ENCODE peak calls at places on chromosomes 1 and 21, in four cellular contexts. Z, C, E and U are unnamed samples.

GRCh38 chr21:46182548-46183336 is 1.5 kb downstream of the SPATC1L start:
- DNase-seq in Z (peak; percentile 59), E (no peak), C (no peak), U (no peak)

GRCh38 chr1:72586023-72586685 is 303.8 kb upstream of the NEGR1 start:
- DNase-seq in C (no peak), E (no peak), Z (no peak), U (no peak)

GRCh38 chr1:247037483-247038320 is 29.8 kb upstream of the ZNF695 start:
- DNase-seq in C (no peak), Z (no peak), E (no peak), U (no peak)

GRCh38 chr1:48831579-48831978 is 54.9 kb upstream of the BEND5 start:
- DNase-seq in C (no peak), Z (no peak), E (no peak), U (no peak)

GRCh38 chr1:22662318-22662717 is 9.3 kb downstream of the C1QB start:
- DNase-seq in E (no peak), Z (peak; percentile 38), C (no peak), U (no peak)

GRCh38 chr21:43361493-43362296 is 65.2 kb downstream of the SIK1 start:
- DNase-seq in E (no peak), C (no peak), Z (no peak), U (peak; percentile 73)

GRCh38 chr1:1554926-1555915 is 14.8 kb upstream of the TMEM240 start:
- DNase-seq in E (no peak), Z (peak; percentile 69), C (no peak), U (no peak)

GRCh38 chr21:46191257-46191685 is 7.0 kb upstream of the SPATC1L start:
- DNase-seq in E (no peak), C (no peak), Z (peak; percentile 48), U (no peak)

GRCh38 chr1:17603091-17603841 is 63.8 kb downstream of the ARHGEF10L start:
- DNase-seq in C (no peak), Z (no peak), E (no peak), U (no peak)

GRCh38 chr1:228664399-228664914 is 70.8 kb upstream of the RHOU start:
- DNase-seq in Z (peak; percentile 81), C (peak; percentile 53), E (peak; percentile 68), U (no peak)

GRCh38 chr1:198937231-198938031 is 298.6 kb downstream of the PTPRC start:
- DNase-seq in C (no peak), E (peak; percentile 70), Z (no peak), U (peak; percentile 91)

GRCh38 chr1:212656730-212657129 is 42.9 kb downstream of the BATF3 start:
- DNase-seq in Z (no peak), E (no peak), C (no peak), U (no peak)

GRCh38 chr1:229058111-229058551 is 212.8 kb upstream of the RAB4A start:
- DNase-seq in C (no peak), Z (no peak), E (no peak), U (no peak)

GRCh38 chr1:87437663-87438295 is 109.1 kb downstream of the LMO4 start:
- DNase-seq in C (no peak), E (no peak), Z (no peak), U (no peak)

GRCh38 chr1:56868761-56869160 is 14.2 kb downstream of the C8A start:
- DNase-seq in E (no peak), C (no peak), Z (no peak), U (no peak)

GRCh38 chr1:115496904-115497527 is 144.8 kb upstream of the VANGL1 start:
- DNase-seq in C (no peak), E (no peak), Z (no peak), U (no peak)

GRCh38 chr1:109931189-109931672 is 20.6 kb downstream of the CSF1 start:
- DNase-seq in Z (peak; percentile 90), C (peak; percentile 60), E (peak; percentile 82), U (no peak)

GRCh38 chr1:210908257-210908656 is 225.7 kb downstream of the KCNH1 start:
- DNase-seq in Z (no peak), C (no peak), E (no peak), U (no peak)

GRCh38 chr21:16587141-16587570 is 857.4 kb downstream of the USP25 start:
- DNase-seq in Z (no peak), C (no peak), E (peak; percentile 38), U (no peak)

GRCh38 chr1:33683913-33684312 is 180.0 kb upstream of the HMGB4 start:
- DNase-seq in C (no peak), E (no peak), Z (no peak), U (no peak)

GRCh38 chr21:44686843-44687561 is 5.0 kb upstream of the KRTAP12-1 start:
- DNase-seq in C (no peak), Z (no peak), E (no peak), U (no peak)

GRCh38 chr1:116873680-116874271 is 35.9 kb upstream of the PTGFRN start:
- DNase-seq in Z (peak; percentile 37), E (no peak), C (no peak), U (no peak)

GRCh38 chr1:27616441-27616840 is 12.5 kb upstream of the AHDC1 start:
- DNase-seq in Z (peak; percentile 37), C (no peak), E (no peak), U (no peak)

GRCh38 chr1:1907098-1907736 is 7.8 kb upstream of the CALML6 start:
- DNase-seq in Z (no peak), E (no peak), C (no peak), U (peak; percentile 46)

GRCh38 chr1:228905579-228905978 is 170.3 kb downstream of the RHOU start:
- DNase-seq in Z (no peak), E (peak; percentile 27), C (no peak), U (no peak)

GRCh38 chr1:12618661-12619395 is 818 bp upstream of the DHRS3 start:
- DNase-seq in Z (peak; percentile 88), E (peak; percentile 97), C (no peak), U (no peak)

GRCh38 chr1:207965602-207966387 is 54.9 kb upstream of the CD34 start:
- DNase-seq in E (peak; percentile 44), Z (no peak), C (no peak), U (no peak)

GRCh38 chr21:45618287-45618686 is 25.2 kb upstream of the PCBP3 start:
- DNase-seq in E (no peak), Z (no peak), C (no peak), U (no peak)

GRCh38 chr21:46357335-46357604 is 33.3 kb downstream of the PCNT start:
- DNase-seq in E (no peak), Z (no peak), C (no peak), U (no peak)

GRCh38 chr1:15953791-15954201 is 22.1 kb downstream of the ZBTB17 start:
- DNase-seq in Z (peak; percentile 42), C (no peak), E (no peak), U (no peak)

GRCh38 chr1:21280482-21280881 is 9.8 kb downstream of the ECE1 start:
- DNase-seq in E (no peak), Z (no peak), C (no peak), U (no peak)

GRCh38 chr1:54928327-54928726 is 41.3 kb upstream of the DHCR24 start:
- DNase-seq in E (no peak), Z (no peak), C (no peak), U (no peak)

GRCh38 chr1:54931275-54931805 is 44.3 kb upstream of the DHCR24 start:
- DNase-seq in Z (no peak), E (no peak), C (no peak), U (no peak)

GRCh38 chr1:54926955-54927354 is 40.0 kb upstream of the DHCR24 start:
- DNase-seq in C (no peak), E (peak; percentile 51), Z (no peak), U (no peak)

GRCh38 chr1:54929700-54930099 is 42.7 kb upstream of the DHCR24 start:
- DNase-seq in C (no peak), E (no peak), Z (no peak), U (no peak)

DNA sequence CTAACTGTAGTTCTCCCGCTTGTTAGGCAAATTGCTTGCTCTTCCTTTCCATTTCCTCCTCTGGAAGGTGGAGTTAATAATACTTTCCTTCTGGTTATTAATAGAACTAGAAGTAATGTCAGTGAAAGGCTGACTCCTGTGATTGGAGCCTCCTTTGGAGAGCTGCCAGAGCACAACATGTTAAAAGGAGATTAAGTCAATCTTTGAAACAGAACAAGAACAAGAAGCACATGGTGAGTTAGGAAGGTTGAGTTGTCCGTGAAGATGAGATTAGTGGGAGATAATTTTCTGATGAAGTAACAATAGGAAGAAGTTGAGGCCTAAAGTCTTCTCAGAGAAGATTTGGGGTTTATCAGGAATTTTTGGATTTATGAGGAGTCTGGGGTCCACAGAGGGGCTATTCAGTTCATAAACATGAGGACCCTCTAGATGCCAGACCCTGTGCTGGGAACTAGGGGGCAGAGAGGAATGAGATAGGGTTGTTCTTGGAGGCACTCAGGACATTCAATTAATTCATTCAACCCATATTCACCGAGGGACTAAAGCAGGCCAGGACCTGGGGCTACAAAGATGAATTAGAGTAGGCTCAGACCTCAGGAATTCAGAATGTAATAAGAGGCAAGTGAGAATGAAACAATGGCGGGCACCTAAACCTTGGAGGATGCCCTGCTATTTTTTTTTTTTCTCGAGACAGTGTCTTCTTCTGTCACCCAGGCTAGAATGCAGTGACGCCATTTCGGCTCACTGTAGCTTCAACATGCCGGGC is 40.7 kb upstream of the DHCR24 start:
- DNase-seq in Z (peak; percentile 63), E (no peak), C (no peak), U (no peak)
- TF ChIP-seq HDAC2 in Z (no peak), E (no peak), C (no peak), U (no peak)

GRCh38 chr1:235011064-235011598 is 117.5 kb downstream of the TOMM20 start:
- DNase-seq in Z (no peak), C (no peak), E (no peak), U (peak; percentile 84)

GRCh38 chr1:235008239-235008638 is 120.4 kb downstream of the TOMM20 start:
- DNase-seq in C (no peak), E (no peak), Z (no peak), U (no peak)

GRCh38 chr1:235011599-235012435 is 116.8 kb downstream of the TOMM20 start:
- DNase-seq in Z (peak; percentile 88), C (no peak), E (no peak), U (peak; percentile 100)

GRCh38 chr1:235009074-235009473 is 119.6 kb downstream of the TOMM20 start:
- DNase-seq in E (no peak), C (no peak), Z (no peak), U (peak; percentile 81)

GRCh38 chr1:235009561-235010306 is 118.9 kb downstream of the TOMM20 start:
- DNase-seq in E (no peak), Z (no peak), C (no peak), U (no peak)
- TF ChIP-seq SIN3A in E (no peak), Z (no peak), C (no peak), U (no peak)

GRCh38 chr1:3907621-3908165 is 7.6 kb upstream of the C1orf174 start:
- DNase-seq in E (no peak), C (no peak), Z (peak; percentile 46), U (no peak)
- TF ChIP-seq HDAC2 in E (no peak), C (no peak), Z (no peak), U (no peak)

DNA sequence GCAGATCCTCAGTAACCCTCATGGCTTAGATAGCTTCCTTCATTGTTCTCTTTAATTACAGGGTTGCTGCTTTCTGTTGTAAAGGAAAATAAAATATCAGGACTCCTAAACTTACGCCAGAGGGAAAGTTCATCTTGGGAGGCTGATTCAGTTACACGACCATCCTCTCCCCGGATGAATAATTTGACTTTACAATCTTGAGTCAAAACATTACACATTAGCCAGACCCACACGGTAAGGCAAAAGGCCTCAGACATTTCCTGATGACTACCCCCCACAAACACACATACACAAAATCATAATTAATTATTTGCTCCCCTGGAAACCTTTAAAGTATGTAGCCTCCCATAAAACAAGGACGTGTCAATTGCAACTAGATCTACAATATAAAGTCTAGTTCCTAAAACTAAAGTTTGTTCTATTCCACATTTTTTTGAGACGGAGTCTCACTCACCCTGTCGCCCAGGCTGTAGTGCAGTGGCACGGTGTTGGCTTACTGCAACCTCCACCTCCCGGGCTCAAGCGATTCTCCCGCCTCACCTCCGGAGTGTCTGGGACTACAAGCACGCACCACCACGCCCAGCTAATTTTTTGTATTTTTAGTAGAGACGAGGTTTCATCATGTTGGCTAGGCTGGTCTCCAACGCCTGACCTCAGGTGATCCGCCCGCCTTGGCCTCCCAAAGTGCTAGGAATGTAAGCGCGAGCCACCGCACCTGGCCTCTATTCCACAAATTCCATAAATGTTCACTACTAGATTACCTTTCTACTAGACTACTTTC is 830 bp upstream of the PRDX1 start:
- DNase-seq in C (no peak), Z (peak; percentile 56), E (no peak), U (no peak)
- TF ChIP-seq SIN3A in C (no peak), Z (no peak), E (no peak), U (no peak)